ENCODE peak calls at places on chromosomes 4 and X, in four cellular contexts. D is tibial nerve, Z is transverse colon, P is heart left ventricle. A is an unnamed sample. For H3K4me1 and H3K36me3, the result is how much of the 10 kb centered on the place peaks cover.

GRCh38 chrX:140764401-140764919 is 54.9 kb downstream of the LINC00632 start:
- DNase-seq in D (no peak), P (peak), Z (no peak), A (no peak)

GRCh38 chr4:141654098-141654497 is 17.7 kb downstream of the IL15 start:
- DNase-seq in Z (peak), P (peak), D (no peak), A (no peak)

GRCh38 chr4:88780389-88780788 is 82.8 kb upstream of the NAP1L5 start:
- DNase-seq in D (no peak), P (no peak), Z (no peak), A (no peak)

GRCh38 chr4:76252271-76252653 is 741 bp downstream of the FAM47E start:
- DNase-seq in D (no peak), P (no peak), Z (no peak), A (no peak)

GRCh38 chr4:28009541-28009940 is 1148.9 kb downstream of the STIM2 start:
- DNase-seq in Z (no peak), P (no peak), D (no peak), A (no peak)

GRCh38 chr4:25172964-25173917 is 13.0 kb upstream of the SEPSECS start:
- DNase-seq in D (peak), P (peak), Z (no peak), A (no peak)

GRCh38 chr4:151485541-151486131 is 76.7 kb downstream of the FHIP1A start:
- DNase-seq in Z (no peak), P (no peak), D (no peak), A (no peak)

GRCh38 chr4:87260477-87260876 is 40.1 kb upstream of the KLHL8 start:
- DNase-seq in D (no peak), Z (no peak), P (no peak), A (no peak)

GRCh38 chrX:65034641-65035450 is 58.6 kb upstream of the ZC4H2 start:
- DNase-seq in P (peak), Z (peak), D (peak), A (peak)

GRCh38 chr4:116585240-116585639 is 500.1 kb downstream of the TRAM1L1 start:
- DNase-seq in D (no peak), Z (no peak), P (no peak), A (no peak)

GRCh38 chrX:65601126-65601525 is 66.3 kb upstream of the MSN start:
- DNase-seq in P (peak), Z (no peak), D (no peak), A (no peak)

GRCh38 chrX:75327607-75328006 is 53.7 kb downstream of the UPRT start:
- DNase-seq in D (no peak), P (no peak), Z (no peak), A (no peak)

GRCh38 chr4:176949022-176949421 is 156.3 kb upstream of the VEGFC start:
- DNase-seq in Z (no peak), P (peak), D (no peak), A (no peak)

GRCh38 chrX:68920541-68920940 is 91.7 kb downstream of the EFNB1 start:
- DNase-seq in P (no peak), D (peak), Z (no peak), A (no peak)

GRCh38 chrX:115324194-115324593 is 34.7 kb downstream of the LUZP4 start:
- DNase-seq in D (peak), Z (no peak), P (no peak), A (no peak)

GRCh38 chr4:151152033-151152432 is 52.6 kb downstream of the RPS3A start:
- DNase-seq in Z (no peak), D (no peak), P (no peak), A (no peak)

GRCh38 chrX:15673970-15674369 is 9.4 kb upstream of the CLTRN start:
- DNase-seq in P (no peak), Z (no peak), D (no peak), A (no peak)

GRCh38 chrX:48854898-48855297 is 19.5 kb upstream of the PCSK1N start:
- DNase-seq in D (no peak), P (no peak), Z (no peak), A (no peak)

GRCh38 chrX:150436200-150436599 is 73.1 kb downstream of the MAMLD1 start:
- DNase-seq in Z (no peak), D (no peak), P (no peak), A (no peak)

GRCh38 chr4:76562161-76562560 is 127.1 kb downstream of the SHROOM3 start:
- DNase-seq in P (no peak), Z (no peak), D (no peak), A (no peak)

GRCh38 chr4:8238061-8238511 is 31.5 kb upstream of the HTRA3 start:
- DNase-seq in D (no peak), P (no peak), Z (peak), A (no peak)

DNA sequence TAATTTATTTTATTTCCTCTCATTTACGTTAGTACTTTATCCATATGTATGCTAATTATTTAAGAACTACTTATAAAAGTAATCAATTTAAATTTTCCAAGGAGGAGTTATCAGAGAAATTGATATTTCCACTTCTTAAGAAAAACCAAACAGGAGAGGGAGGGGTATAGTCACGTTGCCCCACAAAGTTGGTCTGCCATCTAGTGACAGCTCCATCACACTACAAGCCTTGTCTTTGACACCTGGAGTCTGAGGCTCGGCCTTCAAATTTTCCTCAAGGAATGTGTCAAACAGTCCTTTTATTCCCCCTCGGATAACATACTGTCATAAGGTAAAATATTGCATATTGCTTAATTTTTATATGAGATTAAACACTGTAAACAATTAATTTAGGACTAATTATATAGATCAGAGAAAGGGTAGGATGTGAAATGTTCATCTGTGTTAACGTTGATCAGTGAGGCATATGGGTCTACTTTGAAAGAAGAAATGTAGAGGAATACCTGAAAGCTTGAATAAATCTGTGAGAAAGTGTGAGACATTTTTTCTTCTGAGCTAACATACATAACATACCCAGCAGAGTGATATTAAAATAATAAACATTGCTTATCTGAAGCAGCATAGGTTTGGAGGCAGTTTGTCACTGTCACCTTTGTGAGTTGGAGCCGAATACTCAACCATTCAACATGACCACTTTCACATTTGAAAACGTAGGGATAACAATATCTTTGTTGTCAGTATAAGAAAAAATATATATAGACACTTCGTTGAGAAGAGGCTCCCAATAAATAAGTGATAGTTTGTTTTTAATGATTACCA is 114.4 kb downstream of the GLRA3 start:
- DNase-seq in P (peak), D (peak), Z (peak), A (no peak)
- TF ChIP-seq CTCF in P (peak), D (peak), Z (peak), A (no peak)

GRCh38 chrX:121106484-121107235 is 59.2 kb downstream of the GLUD2 start:
- DNase-seq in Z (no peak), D (no peak), P (no peak), A (no peak)
- H3K4me1 ChIP-seq in Z (under half), D (under half), P (under half), A (under half)

GRCh38 chr4:15004701-15005301 is 2.5 kb downstream of the CPEB2 start:
- DNase-seq in D (peak), Z (peak), P (peak), A (peak)
- H3K36me3 ChIP-seq in D (under half), Z (under half), P (under half), A (under half)

DNA sequence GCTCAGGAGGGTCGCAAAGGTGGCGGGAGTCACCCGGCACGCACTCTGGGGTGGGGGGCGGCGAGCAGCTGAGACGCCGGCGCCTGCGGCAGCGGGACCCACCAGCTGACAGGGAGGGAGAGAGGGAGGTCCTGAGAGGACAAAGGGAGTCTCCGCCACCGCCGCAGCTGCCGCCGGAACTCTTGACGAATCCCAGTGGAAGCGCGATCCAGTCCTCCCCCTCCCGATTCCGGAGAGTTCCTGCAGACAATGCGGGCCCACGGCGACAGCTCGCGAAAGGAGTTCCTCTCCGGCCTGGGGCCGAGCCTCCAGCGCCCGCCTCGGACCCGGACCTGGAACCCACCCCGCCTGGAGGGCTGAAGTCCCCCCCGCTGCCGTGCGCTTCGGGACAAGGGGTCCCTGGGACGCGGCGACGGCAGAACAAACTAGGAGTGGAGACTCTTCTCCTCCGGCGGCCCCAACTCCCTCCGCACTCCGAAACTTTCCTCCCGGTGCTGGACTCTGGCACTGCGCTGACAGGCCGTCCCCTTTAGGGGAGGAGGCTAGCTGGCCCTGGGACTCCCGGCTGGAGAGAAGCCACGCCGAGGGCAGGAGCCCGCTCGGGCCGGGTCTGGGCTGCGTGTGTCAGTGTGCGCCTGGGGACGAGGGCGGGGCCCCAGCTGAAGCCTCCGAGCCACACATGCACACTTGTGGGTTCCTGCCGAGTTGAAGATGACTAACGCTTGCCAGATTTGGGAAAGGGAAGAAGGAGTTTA is at the start of gene ANTXR2:
- DNase-seq in Z (peak), P (peak), D (peak), A (peak)
- TF ChIP-seq CTCF in Z (no peak), P (no peak), D (peak), A (peak)

GRCh38 chr4:6942238-6942800 is 32.7 kb downstream of the TBC1D14 start:
- DNase-seq in Z (no peak), P (no peak), D (no peak), A (no peak)
- H3K4me1 ChIP-seq in Z (under half), P (half or more), D (under half), A (half or more)

DNA sequence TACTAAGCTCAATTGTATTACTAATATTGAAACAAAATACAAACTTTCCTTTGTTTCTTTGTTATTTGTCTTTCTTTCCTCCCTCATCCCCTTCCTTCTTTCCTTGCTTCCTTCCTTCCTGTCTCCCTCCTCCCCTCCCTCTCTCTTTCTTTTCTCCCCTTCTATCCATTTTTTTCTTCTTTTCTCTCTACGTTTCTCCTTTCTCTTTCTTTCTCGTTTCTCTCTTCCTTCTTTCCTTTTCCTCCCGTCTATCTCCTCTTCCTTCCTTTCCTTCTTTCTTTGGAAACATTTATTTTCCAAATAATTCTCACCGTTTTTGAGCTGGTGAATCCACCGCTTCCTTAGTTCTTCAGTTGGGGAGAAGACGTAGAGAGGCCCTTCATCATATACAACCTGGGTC is 16.3 kb downstream of the BTK start:
- DNase-seq in P (no peak), D (no peak), Z (no peak), A (no peak)
- H3K36me3 ChIP-seq in P (under half), D (under half), Z (under half), A (under half)

GRCh38 chr4:14867847-14868246 is 134.4 kb upstream of the CPEB2 start:
- DNase-seq in P (no peak), D (no peak), Z (no peak), A (no peak)
- TF ChIP-seq CTCF in P (no peak), D (no peak), Z (no peak), A (no peak)

GRCh38 chr4:38489924-38490639 is 173.9 kb upstream of the KLF3 start:
- DNase-seq in D (no peak), Z (peak), P (peak), A (no peak)
- H3K4me1 ChIP-seq in D (under half), Z (under half), P (under half), A (under half)